ENCODE peak calls at places on chromosomes 3 and 15, in four cellular contexts. S, R, M and Z are unnamed samples.

GRCh38 chr3:98020412-98020811 is 14.7 kb downstream of the GABRR3 start:
- DNase-seq in S (no peak), R (no peak), M (no peak), Z (no peak)

GRCh38 chr15:56869573-56869972 is 48.9 kb upstream of the TCF12 start:
- DNase-seq in R (peak; percentile 23), S (no peak), M (no peak), Z (no peak)

GRCh38 chr3:54865316-54865715 is 62.5 kb downstream of the LRTM1 start:
- DNase-seq in M (no peak), S (no peak), R (no peak), Z (no peak)

GRCh38 chr3:181487236-181487978 is 224.3 kb upstream of the SOX2 start:
- DNase-seq in M (no peak), R (no peak), S (no peak), Z (no peak)

GRCh38 chr3:17094551-17094950 is 209.8 kb downstream of the PLCL2 start:
- DNase-seq in R (no peak), S (no peak), M (no peak), Z (no peak)

GRCh38 chr15:96341465-96342142 is 11.1 kb downstream of the NR2F2 start:
- DNase-seq in R (no peak), M (no peak), S (no peak), Z (no peak)

GRCh38 chr15:90840157-90840855 is 28.1 kb upstream of the FURIN start:
- DNase-seq in S (no peak), M (no peak), R (no peak), Z (no peak)

GRCh38 chr3:43998841-43999805 is 242.6 kb upstream of the TOPAZ1 start:
- DNase-seq in R (no peak), S (no peak), M (no peak), Z (peak; percentile 39)

GRCh38 chr15:75455982-75456531 is 4.6 kb upstream of the SIN3A start:
- DNase-seq in R (no peak), S (peak; percentile 20), M (peak; percentile 40), Z (peak; percentile 57)

GRCh38 chr3:40309925-40310635 is 573 bp downstream of the EIF1B start:
- DNase-seq in S (no peak), R (peak; percentile 65), M (peak; percentile 35), Z (peak; percentile 37)

GRCh38 chr15:66755298-66756068 is 53.4 kb downstream of the SMAD6 start:
- DNase-seq in M (no peak), S (no peak), R (no peak), Z (no peak)

GRCh38 chr15:66754789-66755188 is 52.8 kb downstream of the SMAD6 start:
- DNase-seq in R (no peak), S (no peak), M (no peak), Z (no peak)

GRCh38 chr15:66757521-66757920 is 55.5 kb downstream of the SMAD6 start:
- DNase-seq in R (no peak), M (no peak), S (no peak), Z (no peak)

GRCh38 chr15:66757030-66757429 is 55.0 kb downstream of the SMAD6 start:
- DNase-seq in M (no peak), S (no peak), R (no peak), Z (no peak)

GRCh38 chr15:66756220-66756769 is 54.3 kb downstream of the SMAD6 start:
- DNase-seq in S (no peak), M (no peak), R (no peak), Z (no peak)
- TF ChIP-seq FOXK2 in S (no peak), M (no peak), R (no peak), Z (no peak)

DNA sequence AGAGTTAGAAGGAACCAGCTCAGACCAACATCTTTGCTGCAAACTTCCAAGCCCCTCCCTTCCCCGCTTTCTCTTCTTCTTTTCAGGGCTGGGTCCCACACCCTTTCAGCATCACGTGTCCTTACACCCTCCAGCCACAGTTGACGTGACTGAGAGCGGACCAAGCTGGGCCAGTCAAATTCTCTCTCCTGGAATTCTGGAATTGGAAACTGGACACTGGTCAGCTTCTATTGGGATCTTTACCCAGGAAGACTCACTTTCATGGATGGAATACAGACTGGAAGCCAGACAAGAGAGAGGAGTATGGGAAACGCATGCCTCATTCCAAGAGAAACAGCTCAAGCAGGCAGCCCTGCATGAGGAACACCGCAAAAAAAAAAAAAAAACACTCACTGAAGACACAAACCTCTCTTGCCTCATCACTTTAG is 12.4 kb upstream of the TPM1 start:
- DNase-seq in M (no peak), R (no peak), S (no peak), Z (no peak)
- TF ChIP-seq FOXM1 in M (no peak), R (no peak), S (no peak), Z (no peak)

GRCh38 chr3:53196575-53197407 is 35.8 kb downstream of the PRKCD start:
- DNase-seq in R (peak; percentile 21), S (peak; percentile 79), M (peak; percentile 72), Z (no peak)
- TF ChIP-seq FOXK2 in R (no peak), S (no peak), M (no peak), Z (no peak)

GRCh38 chr3:19348500-19348899 is 200.2 kb downstream of the KCNH8 start:
- DNase-seq in R (no peak), M (no peak), S (no peak), Z (no peak)

GRCh38 chr3:19342428-19342827 is 194.1 kb downstream of the KCNH8 start:
- DNase-seq in S (no peak), M (no peak), R (no peak), Z (no peak)

GRCh38 chr3:19348929-19349564 is 200.7 kb downstream of the KCNH8 start:
- DNase-seq in R (peak; percentile 50), S (no peak), M (peak; percentile 8), Z (peak; percentile 36)

GRCh38 chr3:19346734-19347133 is 198.4 kb downstream of the KCNH8 start:
- DNase-seq in S (no peak), R (no peak), M (no peak), Z (no peak)

DNA sequence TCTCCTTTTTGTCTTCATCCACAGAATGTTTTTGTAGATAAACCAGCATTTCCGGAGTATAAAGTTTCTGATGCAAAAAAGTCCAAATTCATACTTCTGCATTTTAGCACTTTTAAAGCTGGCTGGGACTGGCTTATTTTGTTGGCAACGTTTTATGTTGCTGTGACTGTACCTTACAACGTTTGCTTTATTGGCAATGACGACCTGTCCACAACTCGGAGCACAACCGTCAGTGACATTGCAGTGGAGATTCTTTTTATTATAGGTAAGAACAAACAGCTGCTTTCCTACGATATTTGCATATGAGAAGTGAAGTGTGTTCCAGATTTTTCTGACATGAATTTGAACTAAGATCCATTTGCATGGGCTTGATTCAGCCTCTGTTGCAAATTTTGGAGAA is 199.4 kb downstream of the KCNH8 start:
- DNase-seq in S (no peak), R (no peak), M (no peak), Z (no peak)
- TF ChIP-seq FOXM1 in S (no peak), R (no peak), M (no peak), Z (no peak)

DNA sequence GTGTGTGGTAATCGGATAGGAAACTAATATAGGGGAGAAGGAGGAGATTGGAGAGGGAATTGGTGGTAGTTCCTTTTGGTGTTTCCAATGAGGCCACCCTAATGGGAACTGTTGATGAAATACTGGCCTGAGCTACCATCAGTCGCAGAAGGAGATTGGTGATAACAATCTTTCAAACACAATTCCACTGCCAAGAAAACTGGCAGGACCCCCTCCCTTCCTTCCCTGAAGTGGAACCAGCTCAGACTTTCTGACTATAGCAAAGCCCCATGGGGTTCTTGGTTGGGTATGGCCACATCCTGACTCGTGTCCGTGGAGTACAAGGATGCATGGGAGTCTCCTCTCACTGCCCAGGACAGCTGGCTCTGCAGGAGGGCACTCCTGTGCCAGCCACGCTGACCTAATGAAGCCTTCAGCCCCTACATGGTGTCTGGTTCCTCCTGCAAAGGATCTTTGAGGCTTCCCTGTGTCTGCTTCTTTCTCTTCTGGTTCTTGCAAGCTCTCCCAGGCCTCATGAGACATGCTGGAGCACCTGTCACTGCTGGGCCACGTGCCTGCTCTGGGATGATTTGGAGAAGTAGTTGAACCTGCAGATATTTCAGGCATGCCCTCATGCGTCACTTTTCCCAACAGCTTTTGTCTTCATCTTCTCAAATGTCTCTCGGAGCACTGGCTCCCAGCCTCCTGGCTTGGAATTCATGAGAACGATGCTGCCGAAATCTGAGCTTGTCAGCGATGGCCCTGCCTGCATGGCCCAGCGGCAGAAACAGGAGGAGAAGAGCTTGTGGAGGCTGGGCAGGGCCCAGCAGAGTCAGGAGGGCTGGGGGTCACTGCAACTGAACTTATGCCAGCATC is 90.0 kb upstream of the ADPGK start:
- DNase-seq in R (no peak), M (no peak), S (no peak), Z (no peak)
- TF ChIP-seq FOXK2 in R (no peak), M (no peak), S (no peak), Z (no peak)

GRCh38 chr15:65354835-65355172 is 23.0 kb downstream of the IGDCC3 start:
- DNase-seq in S (no peak), M (no peak), R (no peak), Z (no peak)

GRCh38 chr15:65355983-65356353 is 21.8 kb downstream of the IGDCC3 start:
- DNase-seq in S (no peak), M (no peak), R (no peak), Z (no peak)

DNA sequence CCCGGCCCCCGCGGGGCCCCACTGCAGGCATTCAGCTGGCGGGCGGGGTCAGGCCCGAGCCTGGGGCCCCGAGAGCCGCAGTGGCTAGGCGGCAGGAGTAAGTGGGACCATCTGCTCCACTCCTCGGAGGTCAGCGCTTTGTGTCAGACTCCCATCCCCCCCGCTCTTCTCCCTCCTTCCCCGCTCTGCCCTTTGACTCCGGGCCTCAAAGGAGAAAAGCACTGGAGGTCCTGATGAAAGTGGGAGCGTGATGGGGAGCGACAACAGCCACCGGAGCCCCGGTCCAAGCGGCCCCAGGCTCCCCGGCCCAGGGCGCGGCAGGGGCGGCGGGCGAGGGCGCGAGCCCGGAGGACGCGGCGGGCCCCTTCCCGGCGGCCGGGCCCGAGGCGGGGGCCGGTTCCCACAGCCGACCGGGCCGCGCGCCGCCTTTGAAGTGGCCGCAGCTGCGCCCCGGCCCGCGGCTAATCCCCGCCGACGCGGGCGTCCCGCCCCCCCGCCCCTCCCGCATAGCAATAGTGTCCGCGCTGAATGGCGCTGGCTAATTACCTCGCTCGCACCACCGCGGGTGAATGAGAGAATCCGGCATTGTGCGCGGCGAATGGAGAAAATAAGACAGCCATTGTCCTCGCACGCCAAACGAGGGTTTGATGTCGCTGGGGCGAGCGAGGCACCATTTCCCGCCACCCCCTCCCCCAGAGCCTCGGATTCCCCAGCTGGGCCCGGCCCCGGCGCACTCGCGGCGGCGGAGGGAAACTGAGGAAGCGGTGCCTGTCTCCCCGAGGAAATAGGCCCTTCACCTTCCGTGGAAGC is 22.4 kb downstream of the IGDCC3 start:
- DNase-seq in R (peak; percentile 50), M (peak; percentile 29), S (no peak), Z (no peak)
- TF ChIP-seq FOXM1 in R (no peak), M (no peak), S (no peak), Z (no peak)

GRCh38 chr15:100298257-100298656 is 43.5 kb downstream of the ADAMTS17 start:
- DNase-seq in M (no peak), R (no peak), S (no peak), Z (no peak)

GRCh38 chr15:100301905-100302431 is 39.8 kb downstream of the ADAMTS17 start:
- DNase-seq in R (no peak), S (no peak), M (no peak), Z (no peak)

GRCh38 chr15:100295939-100296338 is 45.8 kb downstream of the ADAMTS17 start:
- DNase-seq in S (no peak), R (no peak), M (no peak), Z (no peak)

GRCh38 chr15:100292010-100292409 is 49.8 kb downstream of the ADAMTS17 start:
- DNase-seq in S (no peak), R (no peak), M (no peak), Z (no peak)

GRCh38 chr15:100297812-100298211 is 44.0 kb downstream of the ADAMTS17 start:
- DNase-seq in M (no peak), R (no peak), S (no peak), Z (no peak)
- TF ChIP-seq FOXK2 in M (no peak), R (no peak), S (no peak), Z (no peak)